ENCODE peak calls at places on chromosomes 1 and 21, in eight cellular contexts. V is fibroblast of the aortic adventitia, H is endothelial cell, I is tibial artery, B is NB4, E is mesothelial cell of epicardium, C is left lung, S is endothelial cell of umbilical vein. A is an unnamed sample.

GRCh38 chr1:156320560-156320959 is 17.5 kb downstream of the CCT3 start:
- DNase-seq in V (no peak), H (no peak), I (no peak), B (no peak), E (no peak), C (no peak), S (no peak), A (no peak)

GRCh38 chr1:5992814-5993552 is 758 bp upstream of the NPHP4 start:
- DNase-seq in V (no peak), H (no peak), I (no peak), B (no peak), E (no peak), C (peak), S (no peak), A (no peak)

GRCh38 chr1:203733009-203733863 is 31.7 kb upstream of the LAX1 start:
- DNase-seq in V (no peak), H (no peak), I (no peak), B (no peak), E (no peak), C (no peak), S (no peak), A (no peak)

GRCh38 chr1:9280015-9280860 is 12.5 kb upstream of the SPSB1 start:
- DNase-seq in V (peak), H (no peak), I (peak), B (peak), E (no peak), C (peak), S (peak), A (peak)

GRCh38 chr1:66383168-66383567 is 150.8 kb upstream of the SGIP1 start:
- DNase-seq in V (no peak), H (no peak), I (no peak), B (peak), E (no peak), C (no peak), S (no peak), A (no peak)

GRCh38 chr1:37653906-37654305 is 19.2 kb upstream of the RSPO1 start:
- DNase-seq in V (no peak), H (no peak), I (no peak), B (no peak), E (no peak), C (no peak), S (no peak), A (no peak)

GRCh38 chr1:119160851-119161250 is 20.4 kb upstream of the WARS2 start:
- DNase-seq in V (peak), H (no peak), I (no peak), B (no peak), E (no peak), C (no peak), S (peak), A (peak)

GRCh38 chr1:218348628-218349185 is 3.6 kb downstream of the TGFB2 start:
- DNase-seq in V (no peak), H (no peak), I (no peak), B (no peak), E (no peak), C (no peak), S (peak), A (no peak)

GRCh38 chr1:207514890-207515289 is 18.9 kb downstream of the CR1 start:
- DNase-seq in V (no peak), H (no peak), I (no peak), B (no peak), E (no peak), C (no peak), S (no peak), A (no peak)

GRCh38 chr1:47533176-47534039 is 95.6 kb downstream of the FOXD2 start:
- DNase-seq in V (peak), H (peak), I (peak), B (peak), E (peak), C (no peak), S (peak), A (peak)

GRCh38 chr1:243244420-243244819 is 10.7 kb downstream of the CEP170 start:
- DNase-seq in V (no peak), H (no peak), I (no peak), B (peak), E (no peak), C (no peak), S (no peak), A (no peak)

GRCh38 chr21:27371688-27372331 is 404.9 kb upstream of the ADAMTS5 start:
- DNase-seq in V (peak), H (no peak), I (no peak), B (no peak), E (no peak), C (no peak), S (peak), A (peak)

GRCh38 chr1:228166170-228166936 is 749 bp downstream of the IBA57 start:
- DNase-seq in V (peak), H (peak), I (peak), B (peak), E (peak), C (peak), S (no peak), A (peak)
- TF ChIP-seq CTCF in V (peak), H (no peak), I (peak), B (no peak), E (no peak), C (no peak), S (no peak), A (peak)

DNA sequence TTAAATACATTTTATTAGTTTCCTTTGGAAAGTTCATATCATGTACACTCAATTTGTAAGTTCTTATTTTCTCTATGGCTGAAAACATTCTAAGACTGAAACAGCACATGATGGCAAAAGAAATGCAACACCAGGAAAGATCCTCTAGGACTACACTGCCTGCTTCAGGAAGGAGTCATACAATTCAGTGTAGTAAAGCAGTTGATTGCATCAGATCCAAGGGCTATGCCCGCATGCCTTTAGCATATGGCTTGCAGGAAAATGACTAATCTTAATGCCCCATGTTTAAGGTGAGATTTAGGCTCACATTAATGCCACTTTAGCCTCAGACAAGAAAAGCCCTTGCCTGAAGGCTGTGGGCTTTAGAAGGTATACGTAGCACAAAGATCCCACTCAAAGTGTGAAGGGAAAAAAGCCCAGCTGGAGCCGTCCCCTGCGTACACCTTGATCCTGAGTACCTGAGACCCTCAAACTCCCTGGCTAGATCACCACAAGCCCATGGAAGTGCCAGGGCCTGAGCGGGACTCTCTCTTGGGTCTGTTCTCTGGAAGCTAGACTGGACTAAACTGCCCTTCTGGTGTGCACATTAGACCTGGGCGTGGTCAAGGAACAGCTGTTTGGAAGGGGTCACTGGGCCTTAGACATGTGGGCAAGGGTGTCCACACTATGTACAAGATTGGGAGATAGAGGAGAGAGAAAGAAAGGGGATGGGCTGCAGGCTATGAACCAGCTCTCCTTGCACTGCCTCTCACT is 52.9 kb downstream of the ESRRG start:
- DNase-seq in V (no peak), H (no peak), I (no peak), B (no peak), E (no peak), C (no peak), S (no peak), A (peak)
- TF ChIP-seq CTCF in V (no peak), H (no peak), I (no peak), B (no peak), E (no peak), C (no peak), S (no peak), A (no peak)

GRCh38 chr1:21573971-21574458 is 64.8 kb downstream of the ALPL start:
- DNase-seq in V (peak), H (peak), I (peak), B (peak), E (no peak), C (peak), S (peak), A (peak)
- TF ChIP-seq CTCF in V (peak), H (peak), I (peak), B (peak), E (no peak), C (no peak), S (peak), A (peak)

GRCh38 chr1:212977781-212978645 is 27.7 kb downstream of the VASH2 start:
- DNase-seq in V (no peak), H (no peak), I (no peak), B (no peak), E (no peak), C (no peak), S (no peak), A (no peak)

GRCh38 chr1:212979340-212980122 is 29.2 kb downstream of the VASH2 start:
- DNase-seq in V (no peak), H (no peak), I (no peak), B (no peak), E (no peak), C (no peak), S (no peak), A (peak)

GRCh38 chr1:212981025-212981495 is 30.7 kb downstream of the VASH2 start:
- DNase-seq in V (no peak), H (no peak), I (no peak), B (no peak), E (no peak), C (no peak), S (no peak), A (no peak)

GRCh38 chr1:212981571-212982328 is 31.4 kb downstream of the VASH2 start:
- DNase-seq in V (no peak), H (no peak), I (no peak), B (no peak), E (no peak), C (no peak), S (no peak), A (no peak)

DNA sequence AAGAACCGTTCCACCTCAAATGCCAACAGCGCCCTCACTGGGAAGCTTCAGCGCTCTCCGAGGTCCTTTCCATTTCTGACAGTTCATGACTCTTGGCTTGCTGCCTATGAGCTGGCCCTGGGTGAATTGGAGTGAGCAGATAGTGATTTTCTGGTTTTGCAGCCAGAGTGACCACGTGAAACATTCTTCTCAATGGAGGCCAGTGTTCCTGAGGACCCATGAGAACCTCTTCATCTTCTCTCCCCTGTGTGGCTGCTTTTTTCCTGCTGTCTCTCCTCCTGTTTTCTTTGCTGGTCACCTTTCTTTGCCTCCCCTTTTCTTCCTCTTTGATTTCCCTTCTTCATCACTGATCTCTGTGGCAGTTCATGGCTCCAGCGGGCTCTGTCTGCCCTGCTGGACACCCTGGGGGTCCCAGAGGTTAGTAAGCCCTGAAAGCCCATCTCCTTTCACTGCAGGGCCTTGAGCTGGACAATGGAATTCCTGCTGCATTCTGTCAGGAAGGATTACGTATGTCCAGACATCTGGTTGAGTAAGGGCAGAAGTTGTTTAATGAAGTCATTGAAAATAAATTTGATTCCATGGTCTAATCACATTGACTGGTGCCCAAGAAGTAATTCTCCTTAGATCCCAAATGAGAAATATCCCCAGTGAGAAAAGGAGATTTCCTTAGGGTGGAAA is 29.9 kb downstream of the VASH2 start:
- DNase-seq in V (peak), H (no peak), I (no peak), B (no peak), E (no peak), C (no peak), S (no peak), A (peak)
- TF ChIP-seq CTCF in V (no peak), H (no peak), I (no peak), B (no peak), E (no peak), C (no peak), S (no peak), A (peak)

GRCh38 chr1:25256578-25257129 is 9.4 kb upstream of the RSRP1 start:
- DNase-seq in V (no peak), H (no peak), I (no peak), B (peak), E (no peak), C (no peak), S (no peak), A (no peak)

GRCh38 chr1:25257176-25257575 is 9.9 kb upstream of the RSRP1 start:
- DNase-seq in V (no peak), H (no peak), I (no peak), B (no peak), E (no peak), C (no peak), S (no peak), A (no peak)

GRCh38 chr1:25247829-25248754 is 838 bp upstream of the RSRP1 start:
- DNase-seq in V (no peak), H (no peak), I (no peak), B (no peak), E (no peak), C (no peak), S (no peak), A (no peak)

GRCh38 chr1:25255711-25256577 is 8.7 kb upstream of the RSRP1 start:
- DNase-seq in V (no peak), H (no peak), I (no peak), B (peak), E (no peak), C (no peak), S (no peak), A (no peak)

DNA sequence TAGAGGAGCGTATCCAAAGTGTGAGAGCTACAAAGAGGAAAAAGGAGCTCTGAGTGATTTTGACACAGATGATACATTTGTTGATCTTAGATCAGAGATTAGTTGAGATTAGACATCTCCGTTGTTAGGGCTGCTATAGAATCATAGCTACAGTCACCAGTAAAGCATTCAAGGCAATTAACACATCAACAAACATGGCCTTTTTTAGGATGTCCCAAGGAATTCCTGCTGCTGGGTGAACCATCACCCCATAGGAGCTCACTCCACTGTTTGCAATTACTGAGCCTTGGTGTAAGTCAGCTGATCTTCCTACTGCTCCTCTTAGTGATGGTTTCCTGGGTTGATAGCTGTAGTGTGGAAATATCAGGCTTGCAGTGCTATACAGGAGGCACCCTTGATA is 6.7 kb upstream of the RSRP1 start:
- DNase-seq in V (no peak), H (no peak), I (no peak), B (peak), E (no peak), C (no peak), S (no peak), A (peak)
- TF ChIP-seq CTCF in V (no peak), H (no peak), I (no peak), B (no peak), E (no peak), C (no peak), S (no peak), A (no peak)

DNA sequence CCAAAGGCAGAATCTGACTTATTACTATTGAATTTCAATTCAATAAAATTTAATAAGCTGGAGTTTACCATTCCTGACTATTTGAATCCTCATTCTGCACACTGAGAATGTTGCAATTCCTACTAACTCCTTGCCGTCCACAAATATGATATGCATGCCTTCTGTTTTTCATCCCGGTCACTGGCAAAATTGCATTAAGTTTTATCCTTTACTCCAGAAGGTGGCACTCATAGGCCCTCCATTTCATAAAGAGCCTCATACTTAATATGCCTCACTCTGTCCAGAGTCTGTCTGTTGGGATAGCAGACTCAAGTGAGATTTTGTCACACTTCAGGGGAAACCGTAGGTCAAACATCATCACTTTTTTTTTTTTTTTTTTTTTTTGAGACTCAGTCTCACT is 27.4 kb downstream of the F11R start:
- DNase-seq in V (peak), H (no peak), I (no peak), B (peak), E (no peak), C (no peak), S (peak), A (peak)
- TF ChIP-seq CTCF in V (peak), H (no peak), I (no peak), B (peak), E (no peak), C (no peak), S (peak), A (peak)

GRCh38 chr1:11875094-11875493 is 16.3 kb upstream of the NPPB start:
- DNase-seq in V (no peak), H (no peak), I (no peak), B (no peak), E (no peak), C (peak), S (no peak), A (no peak)
- TF ChIP-seq CTCF in V (no peak), H (no peak), I (no peak), B (no peak), E (no peak), C (no peak), S (no peak), A (no peak)